ENCODE peak calls at places on chromosomes 1 and 21, in ten cellular contexts. One of them, this sample, is unnamed.
A peak's percentile ranks its signal among the peaks of the same experiment; 100 is the strongest.

GRCh38 chr1:78519446-78519845 is 28.7 kb downstream of the PTGFR start:
- DNase-seq in CD4-positive, alpha-beta memory T cell: no peak
- DNase-seq in upper lobe of right lung: no peak
- DNase-seq in cardiac muscle cell: no peak
- DNase-seq in heart right ventricle: no peak
- DNase-seq in right cardiac atrium: no peak
- DNase-seq in Peyer's patch: no peak
- DNase-seq in lung: no peak
- DNase-seq in neuronal stem cell: no peak
- DNase-seq in prostate gland: no peak
- DNase-seq in this sample: no peak

GRCh38 chr1:84598418-84598817 is 24.2 kb upstream of the CTBS start:
- DNase-seq in prostate gland: no peak
- DNase-seq in heart right ventricle: no peak
- DNase-seq in Peyer's patch: no peak
- DNase-seq in upper lobe of right lung: no peak
- DNase-seq in neuronal stem cell: no peak
- DNase-seq in CD4-positive, alpha-beta memory T cell: no peak
- DNase-seq in lung: no peak
- DNase-seq in cardiac muscle cell: peak; percentile 40
- DNase-seq in right cardiac atrium: no peak
- DNase-seq in this sample: no peak

GRCh38 chr1:85372683-85373446 is 92.1 kb downstream of the DDAH1 start:
- DNase-seq in cardiac muscle cell: peak; percentile 75
- DNase-seq in heart right ventricle: no peak
- DNase-seq in upper lobe of right lung: no peak
- DNase-seq in prostate gland: peak; percentile 22
- DNase-seq in CD4-positive, alpha-beta memory T cell: no peak
- DNase-seq in lung: no peak
- DNase-seq in Peyer's patch: no peak
- DNase-seq in neuronal stem cell: no peak
- DNase-seq in right cardiac atrium: no peak
- DNase-seq in this sample: no peak

GRCh38 chr21:36478207-36478701 is 1.7 kb downstream of the CLDN14 start:
- DNase-seq in right cardiac atrium: peak; percentile 41
- DNase-seq in neuronal stem cell: no peak
- DNase-seq in Peyer's patch: no peak
- DNase-seq in heart right ventricle: no peak
- DNase-seq in cardiac muscle cell: peak; percentile 68
- DNase-seq in prostate gland: no peak
- DNase-seq in CD4-positive, alpha-beta memory T cell: no peak
- DNase-seq in lung: no peak
- DNase-seq in upper lobe of right lung: no peak
- DNase-seq in this sample: no peak

GRCh38 chr1:20216574-20216973 is 30.3 kb upstream of the PLA2G2C start:
- DNase-seq in CD4-positive, alpha-beta memory T cell: no peak
- DNase-seq in Peyer's patch: no peak
- DNase-seq in cardiac muscle cell: peak; percentile 36
- DNase-seq in prostate gland: no peak
- DNase-seq in heart right ventricle: no peak
- DNase-seq in lung: no peak
- DNase-seq in neuronal stem cell: no peak
- DNase-seq in upper lobe of right lung: no peak
- DNase-seq in right cardiac atrium: no peak
- DNase-seq in this sample: no peak

GRCh38 chr1:15038232-15039016 is 115.1 kb upstream of the TMEM51 start:
- DNase-seq in Peyer's patch: no peak
- DNase-seq in CD4-positive, alpha-beta memory T cell: no peak
- DNase-seq in lung: no peak
- DNase-seq in upper lobe of right lung: no peak
- DNase-seq in cardiac muscle cell: peak; percentile 22
- DNase-seq in neuronal stem cell: no peak
- DNase-seq in prostate gland: no peak
- DNase-seq in right cardiac atrium: no peak
- DNase-seq in heart right ventricle: no peak
- DNase-seq in this sample: peak; percentile 39

GRCh38 chr1:100462291-100463040 is 75.5 kb upstream of the GPR88 start:
- DNase-seq in CD4-positive, alpha-beta memory T cell: no peak
- DNase-seq in neuronal stem cell: no peak
- DNase-seq in right cardiac atrium: no peak
- DNase-seq in heart right ventricle: no peak
- DNase-seq in upper lobe of right lung: no peak
- DNase-seq in cardiac muscle cell: no peak
- DNase-seq in prostate gland: no peak
- DNase-seq in lung: no peak
- DNase-seq in Peyer's patch: no peak
- DNase-seq in this sample: peak; percentile 59

GRCh38 chr1:145956776-145957442 is 908 bp downstream of the LIX1L start:
- DNase-seq in heart right ventricle: no peak
- DNase-seq in upper lobe of right lung: no peak
- DNase-seq in prostate gland: no peak
- DNase-seq in right cardiac atrium: peak; percentile 80
- DNase-seq in CD4-positive, alpha-beta memory T cell: no peak
- DNase-seq in lung: no peak
- DNase-seq in Peyer's patch: no peak
- DNase-seq in neuronal stem cell: no peak
- DNase-seq in cardiac muscle cell: peak; percentile 80
- DNase-seq in this sample: no peak

GRCh38 chr1:4060850-4061249 is 160.8 kb upstream of the C1orf174 start:
- DNase-seq in neuronal stem cell: no peak
- DNase-seq in right cardiac atrium: no peak
- DNase-seq in lung: no peak
- DNase-seq in prostate gland: no peak
- DNase-seq in heart right ventricle: no peak
- DNase-seq in cardiac muscle cell: no peak
- DNase-seq in upper lobe of right lung: no peak
- DNase-seq in Peyer's patch: no peak
- DNase-seq in CD4-positive, alpha-beta memory T cell: no peak
- DNase-seq in this sample: no peak

GRCh38 chr1:4062041-4062440 is 162.0 kb upstream of the C1orf174 start:
- DNase-seq in lung: no peak
- DNase-seq in right cardiac atrium: no peak
- DNase-seq in cardiac muscle cell: no peak
- DNase-seq in Peyer's patch: no peak
- DNase-seq in heart right ventricle: no peak
- DNase-seq in CD4-positive, alpha-beta memory T cell: no peak
- DNase-seq in prostate gland: no peak
- DNase-seq in upper lobe of right lung: no peak
- DNase-seq in neuronal stem cell: no peak
- DNase-seq in this sample: no peak

GRCh38 chr1:4062992-4063391 is 162.9 kb upstream of the C1orf174 start:
- DNase-seq in cardiac muscle cell: no peak
- DNase-seq in upper lobe of right lung: no peak
- DNase-seq in heart right ventricle: no peak
- DNase-seq in neuronal stem cell: no peak
- DNase-seq in CD4-positive, alpha-beta memory T cell: no peak
- DNase-seq in prostate gland: no peak
- DNase-seq in right cardiac atrium: no peak
- DNase-seq in Peyer's patch: no peak
- DNase-seq in lung: no peak
- DNase-seq in this sample: no peak

GRCh38 chr1:4062560-4062959 is 162.5 kb upstream of the C1orf174 start:
- DNase-seq in cardiac muscle cell: no peak
- DNase-seq in heart right ventricle: no peak
- DNase-seq in CD4-positive, alpha-beta memory T cell: no peak
- DNase-seq in lung: no peak
- DNase-seq in prostate gland: no peak
- DNase-seq in neuronal stem cell: no peak
- DNase-seq in Peyer's patch: no peak
- DNase-seq in upper lobe of right lung: no peak
- DNase-seq in right cardiac atrium: no peak
- DNase-seq in this sample: no peak

GRCh38 chr1:4061521-4062031 is 161.5 kb upstream of the C1orf174 start:
- DNase-seq in cardiac muscle cell: no peak
- DNase-seq in Peyer's patch: no peak
- DNase-seq in CD4-positive, alpha-beta memory T cell: no peak
- DNase-seq in neuronal stem cell: no peak
- DNase-seq in right cardiac atrium: no peak
- DNase-seq in prostate gland: no peak
- DNase-seq in upper lobe of right lung: no peak
- DNase-seq in lung: no peak
- DNase-seq in heart right ventricle: no peak
- DNase-seq in this sample: no peak
- H3K9me3 ChIP-seq in cardiac muscle cell: no peaks in the 10 kb centered on the region
- H3K9me3 ChIP-seq in Peyer's patch: no peaks in the 10 kb centered on the region
- H3K9me3 ChIP-seq in CD4-positive, alpha-beta memory T cell: no peaks in the 10 kb centered on the region
- H3K9me3 ChIP-seq in neuronal stem cell: peaks cover 2% of the 10 kb centered on the region
- H3K9me3 ChIP-seq in right cardiac atrium: no peaks in the 10 kb centered on the region
- H3K9me3 ChIP-seq in prostate gland: no peaks in the 10 kb centered on the region
- H3K9me3 ChIP-seq in upper lobe of right lung: no peaks in the 10 kb centered on the region
- H3K9me3 ChIP-seq in lung: no peaks in the 10 kb centered on the region
- H3K9me3 ChIP-seq in heart right ventricle: no peaks in the 10 kb centered on the region
- H3K9me3 ChIP-seq in this sample: no peaks in the 10 kb centered on the region

DNA sequence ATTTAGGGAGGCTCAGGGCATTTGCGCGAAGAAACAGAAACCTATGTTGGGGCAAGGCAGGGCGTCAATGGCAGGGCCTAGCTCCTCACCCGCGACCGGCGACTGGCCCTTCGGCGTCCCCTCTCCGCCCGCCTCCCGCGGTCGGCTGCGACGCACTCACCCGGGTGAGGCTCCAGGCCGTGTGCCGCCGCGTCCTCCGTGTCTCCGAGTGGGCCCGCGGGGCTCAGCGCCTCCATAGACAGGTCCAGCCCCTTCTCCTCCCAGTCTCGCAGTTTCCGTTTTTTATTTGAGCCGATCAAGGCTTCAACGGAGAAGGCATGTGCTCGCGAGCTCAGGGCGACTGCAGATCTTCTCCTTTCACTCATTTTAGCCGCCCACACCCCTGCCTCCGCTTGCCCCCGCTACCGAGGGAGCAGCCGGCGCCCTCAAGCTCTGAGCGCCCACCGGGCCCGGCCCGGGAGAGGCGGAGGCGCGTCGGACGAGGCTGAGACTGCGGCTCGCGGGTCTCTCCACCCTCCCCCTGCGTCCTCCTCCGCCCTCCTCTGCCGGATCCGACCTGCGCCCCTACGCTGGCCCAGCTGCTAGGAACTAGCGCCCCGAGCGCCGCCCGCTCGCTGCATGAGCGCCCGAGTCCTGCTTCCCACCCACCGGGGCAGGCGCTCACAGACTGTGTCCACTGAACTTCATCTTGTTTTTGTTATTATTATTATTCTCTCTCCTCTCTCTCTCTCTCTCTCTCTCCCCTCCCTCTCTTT is 535 bp downstream of the TBX15 start:
- DNase-seq in upper lobe of right lung: no peak
- DNase-seq in heart right ventricle: no peak
- DNase-seq in CD4-positive, alpha-beta memory T cell: no peak
- DNase-seq in neuronal stem cell: no peak
- DNase-seq in right cardiac atrium: peak; percentile 80
- DNase-seq in Peyer's patch: no peak
- DNase-seq in cardiac muscle cell: no peak
- DNase-seq in prostate gland: no peak
- DNase-seq in lung: no peak
- DNase-seq in this sample: no peak
- H3K9me3 ChIP-seq in upper lobe of right lung: no peaks in the 10 kb centered on the region
- H3K9me3 ChIP-seq in heart right ventricle: no peaks in the 10 kb centered on the region
- H3K9me3 ChIP-seq in CD4-positive, alpha-beta memory T cell: no peaks in the 10 kb centered on the region
- H3K9me3 ChIP-seq in neuronal stem cell: peaks cover 8% of the 10 kb centered on the region
- H3K9me3 ChIP-seq in right cardiac atrium: no peaks in the 10 kb centered on the region
- H3K9me3 ChIP-seq in Peyer's patch: no peaks in the 10 kb centered on the region
- H3K9me3 ChIP-seq in cardiac muscle cell: no peaks in the 10 kb centered on the region
- H3K9me3 ChIP-seq in prostate gland: no peaks in the 10 kb centered on the region
- H3K9me3 ChIP-seq in lung: peaks cover 31% of the 10 kb centered on the region
- H3K9me3 ChIP-seq in this sample: peaks cover 28% of the 10 kb centered on the region

GRCh38 chr1:232950197-232950918 is at the start of gene NTPCR:
- DNase-seq in Peyer's patch: peak; percentile 89
- DNase-seq in prostate gland: peak; percentile 90
- DNase-seq in right cardiac atrium: peak; percentile 97
- DNase-seq in CD4-positive, alpha-beta memory T cell: peak; percentile 91
- DNase-seq in lung: peak; percentile 94
- DNase-seq in heart right ventricle: peak; percentile 97
- DNase-seq in upper lobe of right lung: peak; percentile 97
- DNase-seq in neuronal stem cell: peak; percentile 96
- DNase-seq in cardiac muscle cell: peak; percentile 95
- DNase-seq in this sample: peak; percentile 95

GRCh38 chr1:232951605-232952004 is 1.2 kb downstream of the NTPCR start:
- DNase-seq in Peyer's patch: no peak
- DNase-seq in neuronal stem cell: no peak
- DNase-seq in upper lobe of right lung: no peak
- DNase-seq in lung: no peak
- DNase-seq in cardiac muscle cell: no peak
- DNase-seq in right cardiac atrium: no peak
- DNase-seq in CD4-positive, alpha-beta memory T cell: no peak
- DNase-seq in prostate gland: no peak
- DNase-seq in heart right ventricle: no peak
- DNase-seq in this sample: no peak

GRCh38 chr1:232950919-232951579 is 638 bp downstream of the NTPCR start:
- DNase-seq in CD4-positive, alpha-beta memory T cell: peak; percentile 8
- DNase-seq in neuronal stem cell: no peak
- DNase-seq in right cardiac atrium: no peak
- DNase-seq in lung: no peak
- DNase-seq in cardiac muscle cell: peak; percentile 42
- DNase-seq in upper lobe of right lung: no peak
- DNase-seq in heart right ventricle: no peak
- DNase-seq in Peyer's patch: peak; percentile 40
- DNase-seq in prostate gland: peak; percentile 9
- DNase-seq in this sample: peak; percentile 27

GRCh38 chr1:232952514-232953175 is 2.2 kb downstream of the NTPCR start:
- DNase-seq in Peyer's patch: no peak
- DNase-seq in upper lobe of right lung: no peak
- DNase-seq in right cardiac atrium: no peak
- DNase-seq in lung: peak; percentile 44
- DNase-seq in prostate gland: peak; percentile 24
- DNase-seq in cardiac muscle cell: peak; percentile 47
- DNase-seq in heart right ventricle: no peak
- DNase-seq in CD4-positive, alpha-beta memory T cell: peak; percentile 11
- DNase-seq in neuronal stem cell: peak; percentile 39
- DNase-seq in this sample: peak; percentile 77

DNA sequence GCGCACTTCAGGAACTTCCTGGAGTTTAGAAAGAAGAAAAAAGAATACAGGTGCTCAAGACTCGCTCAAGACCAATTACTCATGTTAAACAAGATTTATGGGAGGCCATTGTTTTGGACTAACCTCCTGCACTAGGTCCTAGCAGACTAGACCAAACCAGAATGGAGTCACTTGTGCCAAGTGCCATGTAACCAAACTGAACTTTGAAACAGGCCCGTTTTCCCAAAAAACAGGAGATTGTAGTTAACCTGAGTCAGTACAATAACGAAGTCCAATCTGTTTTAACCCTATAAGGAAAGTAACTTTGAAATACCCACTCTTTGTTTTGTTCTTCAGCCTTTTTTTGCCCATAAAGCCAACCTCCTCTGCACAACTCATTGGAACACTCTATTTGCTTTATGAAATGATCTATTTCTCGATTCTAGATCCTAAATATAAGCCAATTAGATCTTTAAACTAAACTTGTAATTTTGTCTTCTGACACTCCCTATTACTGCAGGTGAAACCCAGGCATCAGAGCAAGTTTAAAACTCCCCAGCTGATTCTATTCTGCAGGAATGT is 695 bp upstream of the NTPCR start:
- DNase-seq in upper lobe of right lung: no peak
- DNase-seq in prostate gland: no peak
- DNase-seq in cardiac muscle cell: no peak
- DNase-seq in right cardiac atrium: no peak
- DNase-seq in neuronal stem cell: no peak
- DNase-seq in heart right ventricle: no peak
- DNase-seq in CD4-positive, alpha-beta memory T cell: no peak
- DNase-seq in lung: no peak
- DNase-seq in Peyer's patch: no peak
- DNase-seq in this sample: no peak
- H3K9me3 ChIP-seq in upper lobe of right lung: no peaks in the 10 kb centered on the region
- H3K9me3 ChIP-seq in prostate gland: no peaks in the 10 kb centered on the region
- H3K9me3 ChIP-seq in cardiac muscle cell: no peaks in the 10 kb centered on the region
- H3K9me3 ChIP-seq in right cardiac atrium: no peaks in the 10 kb centered on the region
- H3K9me3 ChIP-seq in neuronal stem cell: no peaks in the 10 kb centered on the region
- H3K9me3 ChIP-seq in heart right ventricle: no peaks in the 10 kb centered on the region
- H3K9me3 ChIP-seq in CD4-positive, alpha-beta memory T cell: no peaks in the 10 kb centered on the region
- H3K9me3 ChIP-seq in lung: no peaks in the 10 kb centered on the region
- H3K9me3 ChIP-seq in Peyer's patch: no peaks in the 10 kb centered on the region
- H3K9me3 ChIP-seq in this sample: no peaks in the 10 kb centered on the region

GRCh38 chr1:238027366-238027765 is 136.6 kb upstream of the ZP4 start:
- DNase-seq in lung: no peak
- DNase-seq in cardiac muscle cell: no peak
- DNase-seq in Peyer's patch: no peak
- DNase-seq in prostate gland: no peak
- DNase-seq in heart right ventricle: no peak
- DNase-seq in right cardiac atrium: no peak
- DNase-seq in CD4-positive, alpha-beta memory T cell: no peak
- DNase-seq in upper lobe of right lung: no peak
- DNase-seq in neuronal stem cell: no peak
- DNase-seq in this sample: no peak
- H3K9me3 ChIP-seq in lung: peaks cover 7% of the 10 kb centered on the region
- H3K9me3 ChIP-seq in cardiac muscle cell: no peaks in the 10 kb centered on the region
- H3K9me3 ChIP-seq in Peyer's patch: no peaks in the 10 kb centered on the region
- H3K9me3 ChIP-seq in prostate gland: no peaks in the 10 kb centered on the region
- H3K9me3 ChIP-seq in heart right ventricle: no peaks in the 10 kb centered on the region
- H3K9me3 ChIP-seq in right cardiac atrium: peaks cover 4% of the 10 kb centered on the region
- H3K9me3 ChIP-seq in CD4-positive, alpha-beta memory T cell: no peaks in the 10 kb centered on the region
- H3K9me3 ChIP-seq in upper lobe of right lung: no peaks in the 10 kb centered on the region
- H3K9me3 ChIP-seq in neuronal stem cell: no peaks in the 10 kb centered on the region
- H3K9me3 ChIP-seq in this sample: no peaks in the 10 kb centered on the region

This sample was measured in NT2/D1.